ENCODE peak calls at places on chromosome 4, in five cellular contexts. J is mesenchymal stem cell, D is IMR-90, W is neuronal stem cell, B is H1. K is an unnamed sample.

GRCh38 chr4:85812776-85813175 is 337.8 kb downstream of the ARHGAP24 start:
- DNase-seq in J (no peak), D (peak), W (no peak), B (no peak), K (no peak)

GRCh38 chr4:20391224-20391623 is 139.5 kb downstream of the SLIT2 start:
- DNase-seq in J (no peak), D (peak), W (no peak), B (no peak), K (no peak)

GRCh38 chr4:24850669-24851068 is 55.3 kb downstream of the SOD3 start:
- DNase-seq in J (peak), D (peak), W (no peak), B (no peak), K (peak)

GRCh38 chr4:123661080-123661737 is 264.6 kb downstream of the SPRY1 start:
- DNase-seq in J (peak), D (peak), W (no peak), B (no peak), K (no peak)

GRCh38 chr4:121096629-121097028 is 24.3 kb upstream of the NDNF start:
- DNase-seq in J (peak), D (peak), W (peak), B (no peak), K (peak)

GRCh38 chr4:145930592-145930991 is 8.0 kb downstream of the ZNF827 start:
- DNase-seq in J (no peak), D (no peak), W (no peak), B (no peak), K (no peak)

GRCh38 chr4:24778427-24779225 is 16.7 kb upstream of the SOD3 start:
- DNase-seq in J (peak), D (peak), W (no peak), B (no peak), K (no peak)

GRCh38 chr4:122666527-122667245 is 45.8 kb upstream of the IL21 start:
- DNase-seq in J (peak), D (peak), W (no peak), B (no peak), K (no peak)

GRCh38 chr4:95409127-95409526 is 139.6 kb downstream of the UNC5C start:
- DNase-seq in J (peak), D (peak), W (no peak), B (no peak), K (no peak)

GRCh38 chr4:18366762-18367358 is 345.3 kb upstream of the LCORL start:
- DNase-seq in J (peak), D (peak), W (no peak), B (no peak), K (peak)

GRCh38 chr4:153465922-153466636 is at the start of gene TMEM131L:
- DNase-seq in J (peak), D (peak), W (peak), B (peak), K (peak)

GRCh38 chr4:153466637-153467153 is 535 bp downstream of the TMEM131L start:
- DNase-seq in J (no peak), D (no peak), W (no peak), B (no peak), K (no peak)

GRCh38 chr4:153464068-153464467 is 2.1 kb upstream of the TMEM131L start:
- DNase-seq in J (peak), D (peak), W (no peak), B (no peak), K (no peak)

GRCh38 chr4:153465145-153465544 is 1.0 kb upstream of the TMEM131L start:
- DNase-seq in J (no peak), D (no peak), W (no peak), B (no peak), K (no peak)

DNA sequence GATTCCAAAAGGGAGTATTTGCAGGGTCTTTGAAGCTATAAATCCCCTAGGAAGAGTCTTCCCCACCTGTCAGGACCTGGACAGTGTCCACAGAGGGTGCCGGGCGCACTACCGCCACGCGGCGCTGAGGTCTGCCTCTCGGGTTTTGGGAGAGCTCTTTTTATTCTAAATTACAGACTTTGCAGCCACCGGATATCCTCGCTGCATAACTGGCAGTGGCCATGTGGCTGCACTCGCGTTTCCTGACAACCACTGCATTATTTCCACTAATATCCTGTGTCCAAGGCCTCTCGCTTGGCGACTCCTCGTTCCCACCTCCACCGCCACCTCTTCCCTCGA is 608 bp upstream of the TMEM131L start:
- DNase-seq in J (peak), D (peak), W (no peak), B (peak), K (peak)
- H3K18ac ChIP-seq in J (peak), D (no peak), W (peak), B (peak), K (peak)

DNA sequence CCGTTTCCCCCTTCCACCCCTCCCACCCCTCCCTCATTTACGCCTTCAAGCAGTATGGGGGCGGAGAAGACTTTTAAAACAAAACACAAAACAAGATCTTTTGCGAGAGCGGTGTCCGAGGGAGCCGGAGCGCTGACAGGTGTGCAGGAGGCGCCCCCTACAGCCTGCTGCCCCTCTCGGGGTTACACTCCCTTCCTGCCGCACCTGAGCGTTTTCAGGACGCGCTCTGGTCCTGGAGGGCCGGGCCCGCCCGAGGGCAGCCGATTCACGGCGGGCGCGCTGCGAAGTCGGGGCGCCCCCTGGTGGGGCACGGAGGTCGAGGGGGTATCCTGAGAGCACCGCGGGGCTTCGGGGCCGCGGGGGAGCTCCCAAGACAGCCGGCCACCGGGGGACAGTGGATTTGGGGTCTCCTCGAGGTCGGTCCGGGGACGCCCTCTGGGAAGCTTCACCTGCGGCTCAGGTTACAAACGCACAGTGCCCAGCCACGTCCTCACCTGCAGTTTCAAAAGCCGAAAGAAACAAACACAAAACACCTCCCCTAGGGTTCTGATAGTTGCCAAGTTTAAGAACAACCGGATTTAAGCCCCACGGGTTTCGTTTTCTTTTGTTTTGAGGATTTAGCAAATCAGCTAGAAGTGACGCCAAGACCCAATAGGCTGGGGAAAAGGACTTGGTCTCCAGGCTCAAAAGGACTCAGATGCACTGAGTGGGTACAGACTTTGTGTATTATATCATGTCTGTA is 8.0 kb upstream of the NEUROG2 start:
- DNase-seq in J (peak), D (no peak), W (peak), B (peak), K (peak)
- H3K9ac ChIP-seq in J (peak), D (no peak), W (no peak), B (no peak), K (no peak)

GRCh38 chr4:108651068-108651794 is 832 bp downstream of the OSTC start:
- DNase-seq in J (peak), D (peak), W (peak), B (no peak), K (peak)
- H3K18ac ChIP-seq in J (no peak), D (peak), W (no peak), B (peak), K (peak)

DNA sequence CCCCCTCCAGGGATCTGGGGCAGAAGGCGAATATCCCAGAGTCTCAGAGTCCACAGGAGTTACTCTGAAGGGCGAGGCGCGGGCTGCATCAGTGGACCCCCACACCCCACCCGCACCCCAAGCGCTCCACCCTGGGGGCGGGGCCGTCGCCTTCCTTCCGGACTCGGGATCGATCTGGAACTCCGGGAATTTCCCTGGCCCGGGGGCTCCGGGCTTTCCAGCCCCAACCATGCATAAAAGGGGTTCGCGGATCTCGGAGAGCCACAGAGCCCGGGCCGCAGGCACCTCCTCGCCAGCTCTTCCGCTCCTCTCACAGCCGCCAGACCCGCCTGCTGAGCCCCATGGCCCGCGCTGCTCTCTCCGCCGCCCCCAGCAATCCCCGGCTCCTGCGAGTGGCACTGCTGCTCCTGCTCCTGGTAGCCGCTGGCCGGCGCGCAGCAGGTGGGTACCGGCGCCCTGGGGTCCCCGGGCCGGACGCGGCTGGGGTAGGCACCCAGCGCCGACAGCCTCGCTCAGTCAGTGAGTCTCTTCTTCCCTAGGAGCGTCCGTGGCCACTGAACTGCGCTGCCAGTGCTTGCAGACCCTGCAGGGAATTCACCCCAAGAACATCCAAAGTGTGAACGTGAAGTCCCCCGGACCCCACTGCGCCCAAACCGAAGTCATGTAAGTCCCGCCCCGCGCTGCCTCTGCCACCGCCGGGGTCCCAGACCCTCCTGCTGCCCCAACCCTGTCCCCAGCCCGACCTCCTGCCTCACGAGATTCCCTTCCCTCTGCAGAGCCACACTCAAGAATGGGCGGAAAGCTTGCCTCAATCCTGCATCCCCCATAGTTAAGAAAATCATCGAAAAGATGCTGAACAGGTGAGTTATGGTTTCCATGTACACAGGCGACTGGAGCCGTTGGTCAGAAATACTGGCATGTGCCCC is at the start of gene CXCL1:
- DNase-seq in J (peak), D (no peak), W (peak), B (peak), K (peak)
- H3K9ac ChIP-seq in J (peak), D (peak), W (peak), B (no peak), K (peak)

GRCh38 chr4:153788419-153789276 is at the start of gene SFRP2:
- DNase-seq in J (peak), D (no peak), W (peak), B (peak), K (peak)
- H3K18ac ChIP-seq in J (peak), D (no peak), W (peak), B (peak), K (peak)

GRCh38 chr4:8160572-8160971 is 2.0 kb upstream of the ABLIM2 start:
- DNase-seq in J (no peak), D (no peak), W (no peak), B (no peak), K (no peak)

GRCh38 chr4:8158710-8159521 is at the start of gene ABLIM2:
- DNase-seq in J (peak), D (peak), W (peak), B (peak), K (peak)

GRCh38 chr4:8160233-8160560 is 1.6 kb upstream of the ABLIM2 start:
- DNase-seq in J (no peak), D (no peak), W (no peak), B (no peak), K (no peak)

GRCh38 chr4:8157944-8158709 is 486 bp downstream of the ABLIM2 start:
- DNase-seq in J (peak), D (no peak), W (peak), B (peak), K (no peak)

GRCh38 chr4:8159522-8160232 is 1.1 kb upstream of the ABLIM2 start:
- DNase-seq in J (no peak), D (no peak), W (no peak), B (no peak), K (no peak)
- H3K9ac ChIP-seq in J (peak), D (peak), W (peak), B (no peak), K (peak)

K was measured in mesendoderm.